ENCODE peak calls at places on chromosome 16, in four cellular contexts. H is GM12878, F is HepG2, N is K562. Q is an unnamed sample. For H3K4me1, the result is how much of the 10 kb centered on the place peaks cover.

GRCh38 chr16:79843631-79844043 is 243.1 kb upstream of the MAF start:
- ATAC-seq in H (no peak), N (no peak), F (no peak), Q (no peak)

GRCh38 chr16:72946474-72947194 is 101.3 kb downstream of the ZFHX3 start:
- ATAC-seq in H (no peak), F (no peak), N (no peak), Q (peak)

GRCh38 chr16:14289692-14290340 is 218.7 kb downstream of the MRTFB start:
- ATAC-seq in N (peak), H (no peak), F (no peak), Q (no peak)

GRCh38 chr16:11668590-11669379 is 530 bp downstream of the SNN start:
- ATAC-seq in H (peak), N (no peak), F (no peak), Q (peak)

GRCh38 chr16:14251419-14251818 is 180.3 kb downstream of the MRTFB start:
- ATAC-seq in F (no peak), H (no peak), N (no peak), Q (no peak)

GRCh38 chr16:17451835-17452234 is 18.9 kb downstream of the XYLT1 start:
- ATAC-seq in F (no peak), H (peak), N (no peak), Q (no peak)

GRCh38 chr16:19583665-19584300 is 28.3 kb downstream of the VPS35L start:
- ATAC-seq in H (no peak), N (peak), F (peak), Q (no peak)

GRCh38 chr16:65318590-65319267 is 196.9 kb upstream of the CDH11 start:
- ATAC-seq in H (no peak), N (no peak), F (no peak), Q (no peak)

GRCh38 chr16:265002-265529 is 10.7 kb downstream of the RGS11 start:
- ATAC-seq in F (no peak), N (no peak), H (no peak), Q (no peak)

GRCh38 chr16:25978227-25978626 is 286.5 kb downstream of the HS3ST4 start:
- ATAC-seq in H (no peak), N (no peak), F (no peak), Q (no peak)

GRCh38 chr16:74463888-74464287 is 42.6 kb upstream of the CLEC18B start:
- ATAC-seq in H (peak), N (no peak), F (no peak), Q (no peak)

GRCh38 chr16:11079657-11080187 is 135.4 kb downstream of the CLEC16A start:
- ATAC-seq in H (no peak), F (no peak), N (no peak), Q (no peak)

GRCh38 chr16:81994485-81994884 is 16.8 kb downstream of the SDR42E1 start:
- ATAC-seq in F (peak), N (peak), H (peak), Q (no peak)

GRCh38 chr16:62408760-62409159 is 372.5 kb upstream of the CDH8 start:
- ATAC-seq in H (no peak), F (no peak), N (no peak), Q (no peak)

GRCh38 chr16:66598111-66598510 is 6.4 kb upstream of the CMTM3 start:
- ATAC-seq in F (no peak), N (peak), H (peak), Q (no peak)

DNA sequence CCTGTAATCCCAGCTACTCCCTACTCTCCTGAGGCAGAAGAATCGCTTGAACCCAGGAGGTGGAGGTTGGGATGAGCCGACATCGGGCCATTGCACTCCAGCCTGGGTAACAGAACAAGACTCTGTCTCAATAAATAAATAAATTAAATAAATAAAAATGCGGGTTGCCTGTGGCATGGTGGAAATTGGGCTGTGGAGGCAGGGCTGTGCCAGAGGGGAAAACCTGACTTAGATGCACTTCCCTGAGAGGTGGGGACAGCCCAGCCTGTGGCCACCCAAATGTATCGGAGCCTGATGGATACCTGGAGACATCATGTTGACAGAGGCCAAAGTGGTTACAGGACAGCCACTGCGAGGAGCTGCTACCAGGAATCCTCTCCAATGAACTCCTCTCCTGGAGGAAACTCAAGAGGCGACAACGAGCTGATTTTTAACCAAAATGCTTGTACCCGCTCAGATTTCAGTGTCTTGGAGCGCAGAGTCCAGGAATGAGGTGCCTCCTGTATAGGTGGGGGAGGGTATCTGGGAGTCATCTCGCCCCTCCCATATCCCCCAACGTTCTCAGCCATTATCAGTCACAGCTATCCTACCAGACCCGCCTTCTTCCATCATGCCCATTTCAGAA is 32.3 kb downstream of the DDX19A start:
- ATAC-seq in F (no peak), H (no peak), N (peak), Q (no peak)
- TF ChIP-seq POLR2A in F (no peak), H (peak), N (peak), Q (no peak)

GRCh38 chr16:22353933-22354541 is 20.4 kb downstream of the CDR2 start:
- ATAC-seq in N (peak), F (peak), H (no peak), Q (no peak)

GRCh38 chr16:22352726-22353125 is 21.7 kb downstream of the CDR2 start:
- ATAC-seq in H (no peak), F (no peak), N (no peak), Q (no peak)

GRCh38 chr16:22355487-22355908 is 18.9 kb downstream of the CDR2 start:
- ATAC-seq in H (peak), N (no peak), F (no peak), Q (no peak)

GRCh38 chr16:22353188-22353919 is 21.1 kb downstream of the CDR2 start:
- ATAC-seq in F (peak), H (peak), N (peak), Q (no peak)

GRCh38 chr16:22352119-22352518 is 22.3 kb downstream of the CDR2 start:
- ATAC-seq in F (no peak), H (no peak), N (no peak), Q (no peak)
- H3K4me1 ChIP-seq in F (under half), H (under half), N (under half), Q (under half)

GRCh38 chr16:3960049-3960809 is 79.7 kb upstream of the CREBBP start:
- ATAC-seq in H (no peak), N (peak), F (peak), Q (peak)
- TF ChIP-seq POLR2AphosphoS5 in H (no peak), N (no peak), F (no peak), Q (no peak)

GRCh38 chr16:70747703-70748631 is 53.0 kb downstream of the VAC14 start:
- ATAC-seq in H (no peak), F (no peak), N (no peak), Q (no peak)

GRCh38 chr16:70744366-70744765 is 56.6 kb downstream of the VAC14 start:
- ATAC-seq in F (no peak), H (no peak), N (no peak), Q (no peak)

GRCh38 chr16:70746708-70747424 is 54.1 kb downstream of the VAC14 start:
- ATAC-seq in F (peak), H (peak), N (peak), Q (peak)

GRCh38 chr16:70745536-70746025 is 55.4 kb downstream of the VAC14 start:
- ATAC-seq in N (no peak), F (peak), H (no peak), Q (no peak)

GRCh38 chr16:70746040-70746707 is 54.8 kb downstream of the VAC14 start:
- ATAC-seq in F (peak), N (peak), H (no peak), Q (peak)
- TF ChIP-seq POLR2A in F (peak), N (no peak), H (no peak), Q (no peak)

GRCh38 chr16:4465977-4466779 is 8.2 kb downstream of the NMRAL1 start:
- ATAC-seq in F (no peak), H (no peak), N (no peak), Q (no peak)
- H3K4me1 ChIP-seq in F (under half), H (under half), N (under half), Q (under half)

GRCh38 chr16:55051571-55051970 is 120.9 kb downstream of the IRX5 start:
- ATAC-seq in N (no peak), F (no peak), H (no peak), Q (no peak)

GRCh38 chr16:55052335-55053070 is 121.8 kb downstream of the IRX5 start:
- ATAC-seq in H (no peak), F (no peak), N (no peak), Q (no peak)

GRCh38 chr16:55056585-55057520 is 126.2 kb downstream of the IRX5 start:
- ATAC-seq in H (no peak), F (no peak), N (no peak), Q (no peak)

GRCh38 chr16:55055262-55055661 is 124.6 kb downstream of the IRX5 start:
- ATAC-seq in F (no peak), N (no peak), H (no peak), Q (no peak)

DNA sequence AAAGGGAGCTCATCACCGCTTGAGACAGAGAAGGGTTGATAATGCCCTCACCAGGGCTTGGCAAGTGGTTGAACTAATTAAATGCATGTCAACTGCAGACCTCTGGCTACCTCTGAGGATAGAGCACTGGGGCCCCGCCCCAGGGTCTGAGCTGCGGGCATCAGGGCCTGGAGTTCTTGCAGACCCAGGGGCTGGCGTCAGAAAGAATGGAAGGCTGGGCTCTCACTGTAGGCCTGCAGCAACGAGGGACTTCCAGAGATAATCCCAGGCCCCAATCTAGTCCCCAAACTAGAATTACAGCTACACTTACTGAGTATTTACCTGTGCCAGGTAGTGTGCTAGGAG is 122.4 kb downstream of the IRX5 start:
- ATAC-seq in F (no peak), N (no peak), H (no peak), Q (no peak)
- TF ChIP-seq POLR2AphosphoS5 in F (no peak), N (no peak), H (no peak), Q (no peak)

DNA sequence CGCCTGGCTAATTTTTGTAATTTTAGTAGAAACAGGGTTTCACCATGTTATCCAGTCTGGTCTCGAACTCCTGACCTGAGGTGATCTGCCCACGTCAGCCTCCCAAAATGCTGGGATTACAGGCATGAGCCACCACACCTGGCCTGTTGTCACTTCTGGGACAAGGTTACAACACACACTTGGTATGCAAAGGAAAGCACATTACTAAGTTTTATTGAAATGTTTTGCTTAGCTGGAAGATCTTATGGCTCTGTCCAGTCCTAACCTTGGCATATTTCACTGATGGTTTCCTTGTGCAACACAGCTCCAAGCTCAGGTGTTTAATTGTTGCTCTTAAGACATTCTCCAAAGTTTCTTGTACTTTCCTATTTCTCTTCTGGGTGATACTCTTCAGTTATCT is 94.2 kb downstream of the CNTNAP4 start:
- ATAC-seq in H (no peak), F (no peak), N (no peak), Q (no peak)
- TF ChIP-seq POLR2A in H (no peak), F (no peak), N (no peak), Q (no peak)

GRCh38 chr16:55489956-55490265 is 10.9 kb downstream of the MMP2 start:
- ATAC-seq in F (no peak), N (no peak), H (no peak), Q (no peak)

GRCh38 chr16:55487048-55487803 is 8.2 kb downstream of the MMP2 start:
- ATAC-seq in H (no peak), F (no peak), N (no peak), Q (peak)

GRCh38 chr16:55488306-55488705 is 9.3 kb downstream of the MMP2 start:
- ATAC-seq in F (no peak), H (no peak), N (no peak), Q (no peak)

GRCh38 chr16:55490301-55490700 is 11.3 kb downstream of the MMP2 start:
- ATAC-seq in H (no peak), F (no peak), N (no peak), Q (no peak)

DNA sequence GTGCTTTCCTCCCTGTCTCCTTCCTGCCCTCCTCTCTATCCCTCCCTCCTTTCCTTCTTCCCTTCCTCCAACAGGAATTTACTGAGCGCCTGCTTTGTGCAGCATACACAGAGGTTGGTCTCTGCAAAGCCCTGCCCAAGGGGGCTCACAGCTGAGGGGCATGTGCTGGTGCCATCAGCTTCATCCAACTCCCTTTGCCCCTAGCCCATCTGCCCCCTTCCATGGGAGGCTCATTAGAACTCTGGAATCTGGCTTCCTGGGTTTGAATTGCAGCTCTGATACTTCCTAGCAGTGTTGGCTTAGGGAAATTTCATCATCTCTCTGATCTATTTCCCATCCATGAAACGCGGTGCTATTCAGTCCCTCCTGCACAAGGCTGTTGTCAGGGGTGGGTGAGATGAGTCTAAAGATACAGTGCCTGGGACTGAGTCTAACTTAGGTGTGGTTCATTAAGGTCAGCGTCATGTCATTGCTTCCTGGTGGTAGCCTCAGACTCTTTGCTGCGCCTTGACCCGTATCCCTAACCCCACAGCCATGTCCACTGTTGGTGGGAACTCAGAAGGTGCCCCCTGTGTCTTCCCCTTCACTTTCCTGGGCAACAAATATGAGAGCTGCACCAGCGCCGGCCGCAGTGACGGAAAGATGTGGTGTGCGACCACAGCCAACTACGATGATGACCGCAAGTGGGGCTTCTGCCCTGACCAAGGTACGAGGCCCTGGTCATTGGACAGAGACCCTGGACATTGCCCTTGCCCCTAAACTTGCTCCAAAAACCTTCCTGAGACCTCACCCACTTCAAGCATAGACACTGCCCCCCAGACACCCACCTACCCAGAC is 10.3 kb downstream of the MMP2 start:
- ATAC-seq in F (no peak), N (no peak), H (no peak), Q (no peak)
- H3K4me1 ChIP-seq in F (under half), N (under half), H (under half), Q (under half)

DNA sequence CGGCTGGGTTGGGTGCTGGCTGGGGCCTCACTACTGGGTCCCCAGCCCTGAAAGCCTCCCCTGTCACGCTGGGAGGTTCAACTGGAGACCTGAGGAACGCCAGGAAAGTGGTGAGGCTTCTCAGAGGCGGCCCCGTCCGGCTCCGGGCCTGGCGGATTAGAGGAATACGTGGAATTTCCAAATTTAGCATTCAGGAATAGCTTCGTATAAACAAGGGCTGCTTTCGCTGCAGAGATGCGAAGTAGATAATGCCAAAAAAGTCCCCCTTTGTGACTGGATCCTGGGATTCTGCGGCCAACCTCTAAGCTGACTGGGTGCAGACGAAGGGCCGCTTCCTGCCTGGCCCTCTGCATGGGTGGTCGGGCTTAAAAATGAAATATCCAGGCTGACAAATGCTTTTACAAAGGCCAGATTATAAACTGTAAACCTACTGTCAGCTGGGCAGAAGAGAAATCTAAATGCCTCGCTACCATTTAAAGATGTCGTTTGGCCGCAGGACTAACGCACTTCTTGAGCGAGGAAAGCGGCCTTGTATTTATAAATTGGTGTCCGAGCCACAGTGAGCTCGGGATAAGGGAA is 252.5 kb downstream of the IRF8 start:
- ATAC-seq in H (no peak), N (no peak), F (no peak), Q (peak)
- TF ChIP-seq POLR2AphosphoS5 in H (no peak), N (no peak), F (no peak), Q (no peak)